ENCODE peak calls at places on chromosomes 4 and X, in seven cellular contexts. One of them, this sample, is unnamed.

GRCh38 chr4:115090483-115091075 is 22.8 kb downstream of the NDST4 start:
- DNase-seq in cardiac fibroblast: peak
- DNase-seq in DND-41: no peak
- DNase-seq in mesothelial cell of epicardium: no peak
- DNase-seq in GM13976: peak
- DNase-seq in OCI-LY7: peak
- DNase-seq in progenitor cell of endocrine pancreas: no peak
- DNase-seq in this sample: no peak

GRCh38 chrX:257681-258289 is 23.4 kb upstream of the PLCXD1 start:
- DNase-seq in cardiac fibroblast: no peak
- DNase-seq in DND-41: no peak
- DNase-seq in progenitor cell of endocrine pancreas: no peak
- DNase-seq in OCI-LY7: no peak
- DNase-seq in GM13976: no peak
- DNase-seq in mesothelial cell of epicardium: no peak
- DNase-seq in this sample: no peak

GRCh38 chr4:10157478-10158354 is 41.1 kb upstream of the WDR1 start:
- DNase-seq in mesothelial cell of epicardium: peak
- DNase-seq in progenitor cell of endocrine pancreas: peak
- DNase-seq in DND-41: peak
- DNase-seq in cardiac fibroblast: peak
- DNase-seq in GM13976: peak
- DNase-seq in OCI-LY7: peak
- DNase-seq in this sample: no peak

GRCh38 chr4:140300271-140300970 is 73.0 kb upstream of the SCOC start:
- DNase-seq in DND-41: no peak
- DNase-seq in OCI-LY7: no peak
- DNase-seq in GM13976: no peak
- DNase-seq in mesothelial cell of epicardium: no peak
- DNase-seq in cardiac fibroblast: peak
- DNase-seq in progenitor cell of endocrine pancreas: no peak
- DNase-seq in this sample: no peak

GRCh38 chrX:106481341-106481740 is 130.4 kb upstream of the RADX start:
- DNase-seq in mesothelial cell of epicardium: no peak
- DNase-seq in OCI-LY7: peak
- DNase-seq in progenitor cell of endocrine pancreas: peak
- DNase-seq in cardiac fibroblast: peak
- DNase-seq in GM13976: no peak
- DNase-seq in DND-41: peak
- DNase-seq in this sample: no peak

GRCh38 chr4:155629831-155630425 is 36.7 kb upstream of the GUCY1A1 start:
- DNase-seq in GM13976: no peak
- DNase-seq in OCI-LY7: no peak
- DNase-seq in mesothelial cell of epicardium: no peak
- DNase-seq in DND-41: no peak
- DNase-seq in cardiac fibroblast: no peak
- DNase-seq in progenitor cell of endocrine pancreas: no peak
- DNase-seq in this sample: no peak

GRCh38 chr4:77579406-77580076 is 26.1 kb upstream of the CXCL13 start:
- DNase-seq in mesothelial cell of epicardium: no peak
- DNase-seq in DND-41: no peak
- DNase-seq in GM13976: no peak
- DNase-seq in cardiac fibroblast: peak
- DNase-seq in progenitor cell of endocrine pancreas: no peak
- DNase-seq in OCI-LY7: no peak
- DNase-seq in this sample: no peak

GRCh38 chrX:38282044-38282443 is 45.3 kb downstream of the RPGR start:
- DNase-seq in DND-41: no peak
- DNase-seq in mesothelial cell of epicardium: no peak
- DNase-seq in progenitor cell of endocrine pancreas: no peak
- DNase-seq in GM13976: no peak
- DNase-seq in OCI-LY7: peak
- DNase-seq in cardiac fibroblast: peak
- DNase-seq in this sample: no peak

GRCh38 chrX:118901991-118902390 is 72.4 kb upstream of the LONRF3 start:
- DNase-seq in OCI-LY7: no peak
- DNase-seq in DND-41: no peak
- DNase-seq in progenitor cell of endocrine pancreas: no peak
- DNase-seq in mesothelial cell of epicardium: no peak
- DNase-seq in GM13976: no peak
- DNase-seq in cardiac fibroblast: no peak
- DNase-seq in this sample: no peak

GRCh38 chr4:33407496-33407895 is 2687.3 kb downstream of the PCDH7 start:
- DNase-seq in GM13976: no peak
- DNase-seq in DND-41: no peak
- DNase-seq in mesothelial cell of epicardium: no peak
- DNase-seq in OCI-LY7: no peak
- DNase-seq in cardiac fibroblast: no peak
- DNase-seq in progenitor cell of endocrine pancreas: no peak
- DNase-seq in this sample: no peak

GRCh38 chr4:124936427-124936826 is 223.9 kb upstream of the ANKRD50 start:
- DNase-seq in progenitor cell of endocrine pancreas: no peak
- DNase-seq in DND-41: no peak
- DNase-seq in GM13976: no peak
- DNase-seq in cardiac fibroblast: peak
- DNase-seq in OCI-LY7: no peak
- DNase-seq in mesothelial cell of epicardium: no peak
- DNase-seq in this sample: peak

GRCh38 chrX:9578083-9578779 is 113.4 kb downstream of the TBL1X start:
- DNase-seq in cardiac fibroblast: no peak
- DNase-seq in GM13976: no peak
- DNase-seq in mesothelial cell of epicardium: no peak
- DNase-seq in progenitor cell of endocrine pancreas: no peak
- DNase-seq in DND-41: no peak
- DNase-seq in OCI-LY7: no peak
- DNase-seq in this sample: no peak

GRCh38 chrX:53135581-53135980 is 41.6 kb downstream of the KANTR start:
- DNase-seq in cardiac fibroblast: no peak
- DNase-seq in GM13976: no peak
- DNase-seq in DND-41: no peak
- DNase-seq in OCI-LY7: no peak
- DNase-seq in progenitor cell of endocrine pancreas: no peak
- DNase-seq in mesothelial cell of epicardium: no peak
- DNase-seq in this sample: no peak

GRCh38 chr4:1300466-1301455 is 11.1 kb downstream of the MAEA start:
- DNase-seq in mesothelial cell of epicardium: no peak
- DNase-seq in OCI-LY7: no peak
- DNase-seq in GM13976: no peak
- DNase-seq in cardiac fibroblast: peak
- DNase-seq in DND-41: no peak
- DNase-seq in progenitor cell of endocrine pancreas: no peak
- DNase-seq in this sample: peak

GRCh38 chrX:18036394-18036793 is 175.3 kb upstream of the RAI2 start:
- DNase-seq in cardiac fibroblast: no peak
- DNase-seq in GM13976: no peak
- DNase-seq in DND-41: no peak
- DNase-seq in progenitor cell of endocrine pancreas: no peak
- DNase-seq in mesothelial cell of epicardium: no peak
- DNase-seq in OCI-LY7: no peak
- DNase-seq in this sample: no peak

GRCh38 chrX:25941559-25942250 is 196.4 kb upstream of the MAGEB18 start:
- DNase-seq in mesothelial cell of epicardium: no peak
- DNase-seq in progenitor cell of endocrine pancreas: no peak
- DNase-seq in cardiac fibroblast: peak
- DNase-seq in OCI-LY7: no peak
- DNase-seq in GM13976: no peak
- DNase-seq in DND-41: no peak
- DNase-seq in this sample: no peak

GRCh38 chr4:5970381-5971076 is 47.7 kb downstream of the C4orf50 start:
- DNase-seq in mesothelial cell of epicardium: no peak
- DNase-seq in progenitor cell of endocrine pancreas: no peak
- DNase-seq in cardiac fibroblast: no peak
- DNase-seq in OCI-LY7: no peak
- DNase-seq in DND-41: no peak
- DNase-seq in GM13976: no peak
- DNase-seq in this sample: no peak

GRCh38 chr4:185998791-185999190 is 70.2 kb upstream of the TLR3 start:
- DNase-seq in OCI-LY7: no peak
- DNase-seq in GM13976: no peak
- DNase-seq in progenitor cell of endocrine pancreas: no peak
- DNase-seq in cardiac fibroblast: no peak
- DNase-seq in mesothelial cell of epicardium: no peak
- DNase-seq in DND-41: no peak
- DNase-seq in this sample: no peak

GRCh38 chr4:77819409-77819835 is 254 bp upstream of the CNOT6L start:
- DNase-seq in cardiac fibroblast: no peak
- DNase-seq in progenitor cell of endocrine pancreas: peak
- DNase-seq in mesothelial cell of epicardium: peak
- DNase-seq in GM13976: no peak
- DNase-seq in DND-41: no peak
- DNase-seq in OCI-LY7: peak
- DNase-seq in this sample: no peak

GRCh38 chrX:130094712-130095111 is 15.6 kb downstream of the ELF4 start:
- DNase-seq in GM13976: no peak
- DNase-seq in progenitor cell of endocrine pancreas: no peak
- DNase-seq in cardiac fibroblast: no peak
- DNase-seq in OCI-LY7: no peak
- DNase-seq in mesothelial cell of epicardium: no peak
- DNase-seq in DND-41: peak
- DNase-seq in this sample: no peak

GRCh38 chrX:17549005-17549685 is 174.1 kb downstream of the NHS start:
- DNase-seq in DND-41: no peak
- DNase-seq in GM13976: no peak
- DNase-seq in mesothelial cell of epicardium: no peak
- DNase-seq in OCI-LY7: no peak
- DNase-seq in cardiac fibroblast: no peak
- DNase-seq in progenitor cell of endocrine pancreas: no peak
- DNase-seq in this sample: no peak

GRCh38 chr4:107939307-107939706 is 8.0 kb downstream of the CYP2U1 start:
- DNase-seq in progenitor cell of endocrine pancreas: no peak
- DNase-seq in OCI-LY7: no peak
- DNase-seq in mesothelial cell of epicardium: no peak
- DNase-seq in cardiac fibroblast: peak
- DNase-seq in GM13976: no peak
- DNase-seq in DND-41: no peak
- DNase-seq in this sample: no peak

GRCh38 chr4:113141901-113142346 is 92.5 kb downstream of the ANK2 start:
- DNase-seq in progenitor cell of endocrine pancreas: no peak
- DNase-seq in mesothelial cell of epicardium: no peak
- DNase-seq in OCI-LY7: no peak
- DNase-seq in cardiac fibroblast: peak
- DNase-seq in DND-41: no peak
- DNase-seq in GM13976: peak
- DNase-seq in this sample: no peak

GRCh38 chr4:47942420-47942819 is 28.0 kb upstream of the NFXL1 start:
- DNase-seq in DND-41: no peak
- DNase-seq in cardiac fibroblast: no peak
- DNase-seq in progenitor cell of endocrine pancreas: no peak
- DNase-seq in OCI-LY7: no peak
- DNase-seq in mesothelial cell of epicardium: no peak
- DNase-seq in GM13976: no peak
- DNase-seq in this sample: no peak

GRCh38 chr4:47945930-47946726 is 31.7 kb upstream of the NFXL1 start:
- DNase-seq in cardiac fibroblast: no peak
- DNase-seq in GM13976: no peak
- DNase-seq in DND-41: no peak
- DNase-seq in OCI-LY7: no peak
- DNase-seq in mesothelial cell of epicardium: no peak
- DNase-seq in progenitor cell of endocrine pancreas: no peak
- DNase-seq in this sample: no peak
- TF ChIP-seq CTCF in cardiac fibroblast: peak
- TF ChIP-seq CTCF in GM13976: no peak
- TF ChIP-seq CTCF in DND-41: no peak
- TF ChIP-seq CTCF in OCI-LY7: peak
- TF ChIP-seq CTCF in mesothelial cell of epicardium: no peak
- TF ChIP-seq CTCF in progenitor cell of endocrine pancreas: peak
- TF ChIP-seq CTCF in this sample: no peak

GRCh38 chr4:23455482-23455881 is 434.4 kb downstream of the PPARGC1A start:
- DNase-seq in cardiac fibroblast: no peak
- DNase-seq in progenitor cell of endocrine pancreas: no peak
- DNase-seq in GM13976: no peak
- DNase-seq in DND-41: no peak
- DNase-seq in mesothelial cell of epicardium: no peak
- DNase-seq in OCI-LY7: peak
- DNase-seq in this sample: no peak
- TF ChIP-seq CTCF in cardiac fibroblast: no peak
- TF ChIP-seq CTCF in progenitor cell of endocrine pancreas: peak
- TF ChIP-seq CTCF in GM13976: no peak
- TF ChIP-seq CTCF in DND-41: no peak
- TF ChIP-seq CTCF in mesothelial cell of epicardium: no peak
- TF ChIP-seq CTCF in OCI-LY7: peak
- TF ChIP-seq CTCF in this sample: peak

DNA sequence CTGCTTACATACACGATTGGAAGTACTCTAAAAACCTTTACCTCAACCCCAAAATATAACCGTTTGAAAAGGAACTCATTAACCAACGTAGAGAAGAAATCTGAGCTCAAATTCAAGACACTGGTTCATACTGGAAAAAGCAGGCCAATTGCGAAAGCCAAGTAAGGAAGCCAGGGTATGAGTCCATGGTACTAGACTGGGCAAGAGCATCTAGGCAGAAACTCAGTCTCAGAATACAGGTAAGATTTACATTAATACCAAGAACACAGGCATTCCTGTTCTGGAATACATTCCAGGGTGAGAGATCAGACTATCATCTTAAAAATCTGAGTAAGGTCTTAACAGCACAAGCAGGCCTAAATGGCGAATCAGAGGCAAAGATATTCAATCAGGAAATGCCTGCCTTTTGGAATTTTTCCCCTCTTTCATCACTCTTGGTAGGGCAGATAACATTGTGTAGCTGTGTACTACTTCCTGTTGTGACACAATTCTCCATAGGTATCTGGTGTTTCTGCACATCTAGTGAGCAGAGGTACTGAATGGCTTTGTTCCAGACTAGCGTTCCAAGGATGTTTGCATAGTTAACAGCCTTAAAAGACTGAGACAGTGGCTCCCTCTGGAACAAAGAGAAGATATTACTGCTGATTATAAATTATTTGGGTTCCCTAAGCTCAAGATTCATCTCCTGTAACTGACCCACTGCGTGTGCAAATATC is 311.3 kb downstream of the PCDH19 start:
- DNase-seq in progenitor cell of endocrine pancreas: no peak
- DNase-seq in mesothelial cell of epicardium: no peak
- DNase-seq in GM13976: no peak
- DNase-seq in DND-41: no peak
- DNase-seq in OCI-LY7: no peak
- DNase-seq in cardiac fibroblast: peak
- DNase-seq in this sample: no peak
- TF ChIP-seq CTCF in progenitor cell of endocrine pancreas: no peak
- TF ChIP-seq CTCF in mesothelial cell of epicardium: no peak
- TF ChIP-seq CTCF in GM13976: no peak
- TF ChIP-seq CTCF in DND-41: no peak
- TF ChIP-seq CTCF in OCI-LY7: no peak
- TF ChIP-seq CTCF in cardiac fibroblast: no peak
- TF ChIP-seq CTCF in this sample: no peak

DNA sequence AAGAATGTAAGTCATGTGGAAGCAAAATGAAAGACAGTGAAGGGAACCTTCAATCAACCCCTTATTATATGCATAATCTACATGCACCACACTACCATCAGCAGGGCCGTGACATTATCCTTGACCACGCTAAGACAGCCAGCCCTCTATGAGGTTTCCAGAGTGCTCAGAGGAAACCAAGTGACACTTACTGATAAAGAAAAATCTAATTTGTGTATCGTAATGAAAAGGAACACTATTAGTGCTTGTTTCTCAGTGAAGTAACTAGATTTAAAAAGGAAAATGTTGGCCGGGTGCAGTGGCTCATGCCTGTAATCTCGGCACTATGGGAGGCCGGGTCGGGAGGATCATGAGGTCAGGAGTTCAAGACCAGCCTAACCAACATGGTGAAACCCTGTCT is 56.4 kb downstream of the ABCG2 start:
- DNase-seq in GM13976: no peak
- DNase-seq in DND-41: no peak
- DNase-seq in mesothelial cell of epicardium: no peak
- DNase-seq in OCI-LY7: no peak
- DNase-seq in progenitor cell of endocrine pancreas: no peak
- DNase-seq in cardiac fibroblast: no peak
- DNase-seq in this sample: no peak
- TF ChIP-seq CTCF in GM13976: no peak
- TF ChIP-seq CTCF in DND-41: no peak
- TF ChIP-seq CTCF in mesothelial cell of epicardium: no peak
- TF ChIP-seq CTCF in OCI-LY7: no peak
- TF ChIP-seq CTCF in progenitor cell of endocrine pancreas: no peak
- TF ChIP-seq CTCF in cardiac fibroblast: no peak
- TF ChIP-seq CTCF in this sample: no peak

This sample was measured in psoas muscle.